ENCODE peak calls at places on chromosomes 11 and 22, in seven cellular contexts. A, G, W, K, M, L and N are unnamed samples.

GRCh38 chr11:93034031-93034430 is 64.6 kb downstream of the MTNR1B start:
- DNase-seq in K (no peak), A (peak; percentile 71), M (no peak), W (no peak), L (no peak), G (no peak), N (no peak)

GRCh38 chr22:38451404-38451803 is 3.6 kb downstream of the KCNJ4 start:
- DNase-seq in W (no peak), A (no peak), M (no peak), L (no peak), G (no peak), K (no peak), N (no peak)

GRCh38 chr11:34327804-34328631 is 29.8 kb downstream of the ABTB2 start:
- DNase-seq in W (no peak), K (no peak), M (no peak), L (no peak), A (no peak), G (no peak), N (no peak)

GRCh38 chr11:59708537-59708936 is 5.1 kb downstream of the OR10V1 start:
- DNase-seq in K (no peak), G (no peak), L (no peak), M (no peak), A (no peak), W (no peak), N (no peak)

GRCh38 chr11:71446942-71447688 is 1.1 kb downstream of the DHCR7 start:
- DNase-seq in M (no peak), G (no peak), A (peak; percentile 73), K (no peak), L (no peak), W (no peak), N (no peak)

GRCh38 chr11:116170526-116171120 is 602.2 kb downstream of the BUD13 start:
- DNase-seq in A (peak; percentile 5), M (no peak), G (no peak), K (peak; percentile 52), L (no peak), W (no peak), N (peak; percentile 43)

GRCh38 chr11:119000906-119001305 is 3.0 kb downstream of the CENATAC start:
- DNase-seq in L (peak; percentile 0), K (no peak), M (no peak), G (no peak), A (no peak), W (no peak), N (no peak)

GRCh38 chr22:43270314-43270908 is 72.8 kb downstream of the SCUBE1 start:
- DNase-seq in K (no peak), G (peak; percentile 44), A (peak; percentile 69), W (no peak), L (peak; percentile 14), M (no peak), N (peak; percentile 83)

GRCh38 chr11:28448186-28448585 is 340.0 kb downstream of the METTL15 start:
- DNase-seq in L (no peak), W (no peak), M (no peak), A (no peak), G (no peak), K (no peak), N (no peak)

GRCh38 chr11:2721163-2721935 is 21.6 kb upstream of the KCNQ1OT1 start:
- DNase-seq in A (no peak), G (no peak), M (no peak), K (no peak), W (no peak), L (no peak), N (peak; percentile 33)

GRCh38 chr11:10263929-10264328 is 30.1 kb downstream of the SBF2 start:
- DNase-seq in K (no peak), A (no peak), M (no peak), W (no peak), G (no peak), L (no peak), N (no peak)

GRCh38 chr11:62182147-62182869 is 7.7 kb upstream of the SCGB1D1 start:
- DNase-seq in M (no peak), A (no peak), L (no peak), W (no peak), K (no peak), G (no peak), N (no peak)

GRCh38 chr11:32892355-32893090 is at the start of gene QSER1:
- DNase-seq in K (peak; percentile 97), W (no peak), L (peak; percentile 90), A (peak; percentile 35), G (peak; percentile 67), M (no peak), N (peak; percentile 75)

GRCh38 chr11:130726234-130726559 is 190.1 kb downstream of the SNX19 start:
- DNase-seq in K (no peak), M (no peak), L (no peak), A (no peak), W (no peak), G (no peak), N (no peak)

GRCh38 chr11:130727715-130728114 is 188.6 kb downstream of the SNX19 start:
- DNase-seq in G (no peak), W (no peak), A (no peak), K (no peak), M (no peak), L (no peak), N (no peak)

GRCh38 chr11:130728185-130729160 is 187.8 kb downstream of the SNX19 start:
- DNase-seq in L (no peak), K (no peak), M (no peak), G (no peak), W (no peak), A (no peak), N (no peak)

GRCh38 chr11:130726647-130727046 is 189.6 kb downstream of the SNX19 start:
- DNase-seq in L (no peak), A (no peak), K (no peak), M (no peak), W (no peak), G (no peak), N (no peak)

GRCh38 chr11:130725417-130726233 is 190.7 kb downstream of the SNX19 start:
- DNase-seq in K (no peak), G (no peak), M (no peak), L (no peak), W (no peak), A (no peak), N (no peak)
- H3K4me3 ChIP-seq in K (no peak overlapping the region), G (no peak overlapping the region), M (no peak overlapping the region), L (no peak overlapping the region), W (no peak overlapping the region), A (no peak overlapping the region), N (no peak overlapping the region)

GRCh38 chr11:17865765-17866428 is 131.3 kb downstream of the KCNC1 start:
- DNase-seq in L (no peak), A (no peak), M (no peak), K (no peak), G (no peak), W (no peak), N (no peak)
- TF ChIP-seq REST in L (no peak), A (no peak), M (no peak), K (no peak), G (no peak), W (no peak), N (no peak)

DNA sequence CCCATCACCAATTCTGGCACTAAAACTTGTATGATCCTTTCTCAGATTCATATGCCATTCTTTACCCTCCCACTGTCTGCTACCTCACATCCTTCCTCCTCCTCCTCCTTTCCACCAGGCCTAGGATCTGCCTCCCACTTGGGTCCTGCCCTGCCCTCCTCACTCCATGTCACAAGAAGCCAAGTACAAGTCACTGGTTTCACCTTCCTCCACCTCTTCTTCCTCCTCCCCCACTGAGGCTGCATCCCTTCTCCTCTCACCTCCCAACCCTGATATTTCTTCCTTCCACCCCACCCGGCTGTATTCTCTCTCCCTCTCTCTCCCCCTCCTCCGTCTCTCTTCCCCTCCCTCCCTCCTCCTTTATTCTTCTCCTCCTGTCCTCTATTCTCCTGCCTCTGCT is 46.6 kb downstream of the LARGE1 start:
- DNase-seq in A (no peak), G (no peak), K (no peak), L (no peak), W (no peak), M (no peak), N (no peak)
- TF ChIP-seq CTCF in A (no peak), G (no peak), K (no peak), L (no peak), W (no peak), M (no peak), N (no peak)

GRCh38 chr22:19478086-19478392 is 954 bp downstream of the UFD1 start:
- DNase-seq in G (no peak), L (no peak), A (no peak), W (no peak), M (no peak), K (no peak), N (no peak)
- H3K4me3 ChIP-seq in G (peak overlapping the region; percentile 96), L (peak overlapping the region; percentile 70), A (peak overlapping the region; percentile 97), W (peak overlapping the region; percentile 91), M (peak overlapping the region; percentile 97), K (peak overlapping the region; percentile 94), N (peak overlapping the region; percentile 55)

GRCh38 chr11:35518766-35519165 is 6.7 kb downstream of the PAMR1 start:
- DNase-seq in K (no peak), M (no peak), A (no peak), G (no peak), L (no peak), W (no peak), N (no peak)
- TF ChIP-seq REST in K (no peak), M (no peak), A (no peak), G (no peak), L (no peak), W (no peak), N (no peak)

DNA sequence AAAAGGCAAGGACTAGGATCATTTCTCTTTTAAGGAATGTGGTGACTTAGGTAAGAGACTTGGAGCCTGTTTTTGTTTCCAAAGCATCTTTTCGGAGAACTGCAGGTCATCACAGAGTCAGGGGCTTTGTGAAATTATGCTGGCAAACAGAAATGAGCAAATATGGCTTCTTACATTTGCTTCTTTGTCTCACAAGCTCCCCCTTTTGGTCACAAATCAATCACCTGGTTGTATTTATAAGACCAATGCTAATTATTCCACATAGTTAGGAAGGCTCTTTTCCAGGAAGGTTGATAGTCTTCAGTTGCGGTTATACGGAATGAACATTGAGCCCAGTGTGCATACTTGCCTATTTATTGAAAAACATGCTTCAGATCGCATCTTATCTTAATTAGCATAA is 34.6 kb upstream of the CEP126 start:
- DNase-seq in G (no peak), L (no peak), W (peak; percentile 72), A (peak; percentile 75), K (peak; percentile 8), M (no peak), N (peak; percentile 78)
- TF ChIP-seq CTCF in G (peak; percentile 48), L (peak; percentile 23), W (peak; percentile 68), A (peak; percentile 67), K (peak; percentile 67), M (peak; percentile 51), N (peak; percentile 60)

DNA sequence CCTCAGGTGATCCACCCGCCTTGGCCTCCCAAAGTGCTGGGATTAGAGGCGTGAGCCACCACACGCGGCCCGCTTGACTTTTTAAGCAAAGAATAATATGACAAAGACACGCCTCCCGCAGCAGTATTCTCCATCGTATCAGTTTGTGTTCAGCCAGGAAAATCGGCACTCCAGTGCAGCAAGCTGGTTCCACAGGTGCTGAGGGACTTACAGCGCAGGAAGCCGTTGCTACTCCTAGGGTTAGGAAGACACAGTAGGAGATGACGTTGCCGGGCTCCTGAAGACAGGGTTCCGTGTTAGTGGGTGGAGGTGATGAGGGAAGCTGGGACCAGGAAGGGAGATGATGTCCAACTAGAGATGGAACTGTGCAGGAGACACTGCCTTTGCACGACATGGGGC is 65.8 kb upstream of the CECR2 start:
- DNase-seq in W (no peak), L (no peak), G (no peak), K (no peak), M (no peak), A (no peak), N (no peak)
- H3K4me3 ChIP-seq in W (no peak overlapping the region), L (no peak overlapping the region), G (no peak overlapping the region), K (no peak overlapping the region), M (no peak overlapping the region), A (no peak overlapping the region), N (no peak overlapping the region)